ENCODE peak calls at places on chromosomes 6 and 20, in four cellular contexts. F is WERI-Rb-1, J is GM12865, U is endothelial cell of umbilical vein. D is an unnamed sample.

GRCh38 chr20:18750735-18751134 is 62.8 kb upstream of the SCP2D1 start:
- DNase-seq in U (no peak), J (peak), F (no peak), D (no peak)

GRCh38 chr20:33609504-33609903 is 52.6 kb upstream of the C20orf144 start:
- DNase-seq in J (peak), F (no peak), U (no peak), D (no peak)

GRCh38 chr20:10079964-10080363 is 45.2 kb downstream of the ANKEF1 start:
- DNase-seq in U (no peak), J (no peak), F (no peak), D (peak)

GRCh38 chr20:35312348-35312747 is 20.1 kb upstream of the FAM83C start:
- DNase-seq in U (peak), J (no peak), F (no peak), D (peak)

GRCh38 chr20:32858189-32858588 is 534 bp upstream of the EFCAB8 start:
- DNase-seq in F (no peak), J (no peak), U (no peak), D (no peak)

GRCh38 chr6:31922942-31923341 is 4.6 kb upstream of the C2 start:
- DNase-seq in F (peak), J (peak), U (no peak), D (no peak)

GRCh38 chr6:87742106-87742505 is 40.1 kb upstream of the AKIRIN2 start:
- DNase-seq in U (no peak), F (no peak), J (peak), D (no peak)

GRCh38 chr6:125236536-125237327 is 65.0 kb downstream of the HDDC2 start:
- DNase-seq in U (no peak), J (no peak), F (no peak), D (no peak)

GRCh38 chr20:50930139-50931047 is 844 bp downstream of the ADNP start:
- DNase-seq in U (no peak), J (peak), F (peak), D (no peak)

GRCh38 chr6:114121913-114122662 is 151.1 kb upstream of the HDAC2 start:
- DNase-seq in U (no peak), F (no peak), J (no peak), D (no peak)

GRCh38 chr6:42028234-42029061 is 21.9 kb upstream of the TAF8 start:
- DNase-seq in J (no peak), F (no peak), U (peak), D (no peak)

GRCh38 chr6:145729887-145730286 is 5.4 kb downstream of the EPM2A start:
- DNase-seq in F (no peak), U (no peak), J (no peak), D (no peak)

GRCh38 chr6:16511723-16512584 is 249.3 kb downstream of the ATXN1 start:
- DNase-seq in U (peak), J (peak), F (no peak), D (no peak)

GRCh38 chr6:159919011-159919511 is 28.3 kb downstream of the MAS1 start:
- DNase-seq in U (no peak), F (no peak), J (no peak), D (no peak)

GRCh38 chr6:11432713-11433450 is 104.7 kb upstream of the TMEM170B start:
- DNase-seq in J (peak), F (no peak), U (peak), D (no peak)

GRCh38 chr6:45423111-45423900 is 45.6 kb upstream of the SUPT3H start:
- DNase-seq in J (no peak), F (no peak), U (no peak), D (no peak)

GRCh38 chr6:143037470-143037869 is 23.2 kb upstream of the AIG1 start:
- DNase-seq in F (no peak), U (no peak), J (no peak), D (no peak)

GRCh38 chr6:143040018-143040417 is 20.7 kb upstream of the AIG1 start:
- DNase-seq in J (no peak), F (no peak), U (no peak), D (no peak)

GRCh38 chr6:143034689-143035334 is 25.9 kb upstream of the AIG1 start:
- DNase-seq in J (peak), F (no peak), U (no peak), D (no peak)

GRCh38 chr6:143039548-143039947 is 21.1 kb upstream of the AIG1 start:
- DNase-seq in U (no peak), J (peak), F (no peak), D (no peak)

GRCh38 chr6:143038845-143039244 is 21.8 kb upstream of the AIG1 start:
- DNase-seq in U (no peak), J (peak), F (no peak), D (no peak)
- TF ChIP-seq CTCF in U (no peak), J (peak), F (peak), D (no peak)

GRCh38 chr20:53411129-53411528 is 182.5 kb downstream of the ZNF217 start:
- DNase-seq in U (no peak), J (no peak), F (no peak), D (no peak)

GRCh38 chr20:53409177-53409576 is 184.5 kb downstream of the ZNF217 start:
- DNase-seq in J (no peak), U (no peak), F (no peak), D (no peak)

GRCh38 chr20:53408728-53409157 is 184.9 kb downstream of the ZNF217 start:
- DNase-seq in U (no peak), F (no peak), J (no peak), D (peak)

GRCh38 chr20:53412600-53413187 is 180.9 kb downstream of the ZNF217 start:
- DNase-seq in U (no peak), J (no peak), F (no peak), D (no peak)

GRCh38 chr20:53413188-53413631 is 180.4 kb downstream of the ZNF217 start:
- DNase-seq in J (peak), U (no peak), F (peak), D (no peak)
- TF ChIP-seq CTCF in J (peak), U (peak), F (peak), D (no peak)

GRCh38 chr6:4712291-4712690 is 63.9 kb upstream of the CDYL start:
- DNase-seq in J (no peak), F (no peak), U (no peak), D (no peak)

GRCh38 chr6:4714961-4715501 is 61.2 kb upstream of the CDYL start:
- DNase-seq in F (no peak), J (no peak), U (no peak), D (no peak)

GRCh38 chr6:4723383-4723782 is 52.8 kb upstream of the CDYL start:
- DNase-seq in U (no peak), J (no peak), F (no peak), D (no peak)

GRCh38 chr6:4719491-4719890 is 56.7 kb upstream of the CDYL start:
- DNase-seq in U (no peak), F (no peak), J (no peak), D (no peak)

GRCh38 chr6:4717856-4718255 is 58.3 kb upstream of the CDYL start:
- DNase-seq in F (no peak), U (no peak), J (no peak), D (no peak)
- TF ChIP-seq CTCF in F (no peak), U (no peak), J (no peak), D (no peak)

GRCh38 chr6:111322145-111322544 is 160.9 kb downstream of the REV3L start:
- DNase-seq in U (no peak), J (no peak), F (no peak), D (no peak)
- TF ChIP-seq CTCF in U (no peak), J (no peak), F (no peak), D (no peak)

DNA sequence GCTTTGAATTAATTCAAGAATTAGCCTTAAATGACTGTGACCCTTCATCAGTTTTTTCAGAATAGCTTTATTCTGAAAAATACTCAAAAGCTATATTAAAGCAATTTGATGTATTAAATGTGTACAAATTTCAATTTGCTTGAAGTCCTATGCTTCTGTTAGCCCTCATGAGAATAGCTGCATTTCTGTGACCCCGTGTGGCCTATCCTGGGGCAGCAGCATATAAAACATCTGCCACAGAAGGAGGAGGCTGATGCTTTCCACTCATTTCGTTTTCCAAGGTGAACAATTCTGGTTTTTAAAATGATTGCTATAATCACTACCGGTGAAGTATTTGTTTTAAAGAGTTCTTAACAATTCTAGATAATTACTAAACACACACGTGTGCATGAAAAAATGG is 360.3 kb downstream of the BTBD9 start:
- DNase-seq in F (no peak), U (no peak), J (no peak), D (no peak)
- TF ChIP-seq CTCF in F (no peak), U (no peak), J (peak), D (peak)

GRCh38 chr6:138001750-138002349 is 105.4 kb downstream of the PERP start:
- DNase-seq in U (peak), J (peak), F (peak), D (peak)

GRCh38 chr6:138007014-138007472 is 100.2 kb downstream of the PERP start:
- DNase-seq in F (peak), J (peak), U (peak), D (no peak)

GRCh38 chr6:138000955-138001354 is 106.3 kb downstream of the PERP start:
- DNase-seq in J (no peak), U (no peak), F (no peak), D (no peak)

GRCh38 chr6:138005846-138006245 is 101.4 kb downstream of the PERP start:
- DNase-seq in J (peak), U (no peak), F (no peak), D (no peak)

GRCh38 chr6:138004423-138005287 is 102.6 kb downstream of the PERP start:
- DNase-seq in J (peak), U (peak), F (peak), D (no peak)
- TF ChIP-seq CTCF in J (peak), U (peak), F (peak), D (peak)

D was measured in AG09319.